ENCODE peak calls at places on chromosomes 11 and 22, in six cellular contexts. Q is AG09319; Z is right cardiac atrium; I is LoVo; X is hippocampal formation; W is activated CD4-positive, alpha-beta T cell treated with anti-CD3 and anti-CD28 coated beads for 24 hours. K is an unnamed sample.
A peak's percentile ranks its signal among the peaks of the same experiment; 100 is the strongest.

GRCh38 chr11:73072935-73073481 is 69.1 kb downstream of the FCHSD2 start:
- DNase-seq in W (no peak), I (peak; percentile 34), X (peak; percentile 16), Q (no peak), Z (no peak), K (peak; percentile 29)

GRCh38 chr22:39526736-39527171 is 5.8 kb downstream of the RPS19BP1 start:
- DNase-seq in W (no peak), X (no peak), Q (no peak), Z (no peak), I (no peak), K (no peak)

GRCh38 chr11:96045622-96046456 is 121.9 kb upstream of the MTMR2 start:
- DNase-seq in Z (peak; percentile 49), X (peak; percentile 62), Q (peak; percentile 59), W (no peak), I (no peak), K (peak; percentile 67)

GRCh38 chr11:33135216-33135615 is 26.1 kb downstream of the CSTF3 start:
- DNase-seq in Q (peak; percentile 40), W (no peak), X (no peak), I (no peak), Z (no peak), K (no peak)

GRCh38 chr11:112227471-112227870 is 1.2 kb downstream of the PTS start:
- DNase-seq in X (no peak), Q (no peak), I (no peak), Z (no peak), W (no peak), K (no peak)

GRCh38 chr11:84408946-84409411 is 1122.8 kb upstream of the CCDC90B start:
- DNase-seq in Q (no peak), X (no peak), Z (no peak), I (no peak), W (no peak), K (peak; percentile 21)

GRCh38 chr11:18171377-18172000 is 1.1 kb upstream of the MRGPRX4 start:
- DNase-seq in W (no peak), X (no peak), I (peak; percentile 27), Q (no peak), Z (no peak), K (peak; percentile 28)

GRCh38 chr22:49046546-49047305 is 780.9 kb downstream of the BRD1 start:
- DNase-seq in X (peak; percentile 2), Q (no peak), W (peak; percentile 9), Z (peak; percentile 61), I (no peak), K (peak; percentile 25)

GRCh38 chr11:34546511-34547206 is 33.1 kb upstream of the ELF5 start:
- DNase-seq in I (no peak), Z (no peak), X (peak; percentile 82), W (no peak), Q (no peak), K (peak; percentile 98)

GRCh38 chr11:55707029-55707428 is 45.0 kb downstream of the OR4C6 start:
- DNase-seq in I (peak; percentile 10), Q (no peak), X (peak; percentile 12), W (no peak), Z (no peak), K (peak; percentile 37)

GRCh38 chr11:14835491-14836105 is 56.4 kb downstream of the CYP2R1 start:
- DNase-seq in I (no peak), W (no peak), X (no peak), Q (no peak), Z (no peak), K (no peak)

GRCh38 chr11:67311051-67311555 is 7.8 kb downstream of the SSH3 start:
- DNase-seq in W (no peak), X (no peak), Z (no peak), Q (no peak), I (no peak), K (no peak)

GRCh38 chr11:130070829-130071205 is 1.1 kb downstream of the APLP2 start:
- DNase-seq in X (peak; percentile 40), W (no peak), Q (no peak), I (no peak), Z (peak; percentile 18), K (no peak)

K was measured in pons.